ENCODE peak calls at places on chromosomes 5 and 9, in five cellular contexts. J is PC-3, P is transverse colon, V is right cardiac atrium, A is cardiac muscle cell. U is an unnamed sample.
A peak's percentile ranks its signal among the peaks of the same experiment; 100 is the strongest.

GRCh38 chr5:132387649-132388117 is 18.2 kb downstream of the SLC22A5 start:
- DNase-seq in J (peak; percentile 91), P (peak; percentile 73), V (peak; percentile 45), A (peak; percentile 79), U (no peak)

GRCh38 chr9:2109066-2109650 is 94.0 kb downstream of the SMARCA2 start:
- DNase-seq in J (no peak), P (no peak), V (no peak), A (no peak), U (no peak)

GRCh38 chr5:5695266-5695665 is 272.8 kb downstream of the ICE1 start:
- DNase-seq in J (no peak), P (no peak), V (no peak), A (no peak), U (no peak)

GRCh38 chr5:172854958-172855357 is 20.9 kb downstream of the ERGIC1 start:
- DNase-seq in J (no peak), P (no peak), V (no peak), A (no peak), U (no peak)

GRCh38 chr9:134592018-134592818 is 49.4 kb upstream of the COL5A1 start:
- DNase-seq in J (no peak), P (no peak), V (peak; percentile 77), A (peak; percentile 32), U (no peak)

GRCh38 chr5:120806132-120806531 is 342.0 kb downstream of the PRR16 start:
- DNase-seq in J (no peak), P (no peak), V (no peak), A (peak; percentile 5), U (no peak)

GRCh38 chr5:180328296-180329137 is 24.6 kb downstream of the GFPT2 start:
- DNase-seq in J (peak; percentile 85), P (peak; percentile 86), V (peak; percentile 83), A (peak; percentile 84), U (peak; percentile 78)

GRCh38 chr5:119036101-119036762 is 34.7 kb upstream of the DMXL1 start:
- DNase-seq in J (peak; percentile 78), P (no peak), V (no peak), A (no peak), U (no peak)

GRCh38 chr5:42970636-42971559 is 69.2 kb downstream of the ANXA2R start:
- DNase-seq in J (peak; percentile 15), P (no peak), V (no peak), A (no peak), U (no peak)

GRCh38 chr9:135166566-135166965 is 79.1 kb downstream of the OLFM1 start:
- DNase-seq in J (no peak), P (no peak), V (no peak), A (no peak), U (no peak)

GRCh38 chr9:92206490-92206889 is 87.0 kb downstream of the IARS1 start:
- DNase-seq in J (peak; percentile 4), P (no peak), V (no peak), A (no peak), U (no peak)

GRCh38 chr9:113654605-113655193 is 191.2 kb downstream of the RGS3 start:
- DNase-seq in J (no peak), P (no peak), V (peak; percentile 86), A (no peak), U (no peak)

GRCh38 chr5:3197699-3198098 is 397.9 kb upstream of the IRX1 start:
- DNase-seq in J (no peak), P (no peak), V (no peak), A (peak; percentile 75), U (no peak)

GRCh38 chr5:67770431-67771025 is 445.0 kb upstream of the PIK3R1 start:
- DNase-seq in J (no peak), P (peak; percentile 20), V (no peak), A (no peak), U (peak; percentile 9)

GRCh38 chr9:32502996-32503395 is 23.0 kb downstream of the RIGI start:
- DNase-seq in J (no peak), P (no peak), V (no peak), A (no peak), U (no peak)

GRCh38 chr9:132768932-132769894 is 98.9 kb downstream of the GTF3C4 start:
- DNase-seq in J (peak; percentile 41), P (peak; percentile 66), V (peak; percentile 62), A (peak; percentile 27), U (peak; percentile 62)

GRCh38 chr5:54573783-54574485 is 56.4 kb downstream of the SNX18 start:
- DNase-seq in J (no peak), P (no peak), V (no peak), A (no peak), U (no peak)

GRCh38 chr5:61264273-61264661 is 67.8 kb upstream of the ZSWIM6 start:
- DNase-seq in J (no peak), P (no peak), V (no peak), A (no peak), U (no peak)

GRCh38 chr5:122978068-122978467 is 58.5 kb downstream of the PPIC start:
- DNase-seq in J (no peak), P (no peak), V (no peak), A (no peak), U (no peak)

GRCh38 chr9:13952906-13953305 is 361.0 kb downstream of the NFIB start:
- DNase-seq in J (no peak), P (no peak), V (no peak), A (no peak), U (no peak)

GRCh38 chr5:92674322-92674721 is 906.7 kb downstream of the NR2F1-AS1 start:
- DNase-seq in J (no peak), P (no peak), V (no peak), A (no peak), U (no peak)

GRCh38 chr5:111735829-111736228 is 21.2 kb downstream of the NREP start:
- DNase-seq in J (peak; percentile 83), P (peak; percentile 17), V (peak; percentile 54), A (no peak), U (no peak)

GRCh38 chr5:142056831-142057696 is 44.2 kb upstream of the GNPDA1 start:
- DNase-seq in J (peak; percentile 25), P (no peak), V (no peak), A (no peak), U (no peak)

GRCh38 chr5:15383469-15383868 is 116.5 kb upstream of the FBXL7 start:
- DNase-seq in J (peak; percentile 34), P (no peak), V (no peak), A (peak; percentile 13), U (no peak)

GRCh38 chr9:118059520-118060278 is 355.5 kb downstream of the TLR4 start:
- DNase-seq in J (peak; percentile 17), P (no peak), V (peak; percentile 16), A (peak; percentile 84), U (no peak)

GRCh38 chr9:91795500-91796241 is 154.4 kb downstream of the ROR2 start:
- DNase-seq in J (peak; percentile 39), P (no peak), V (no peak), A (peak; percentile 32), U (no peak)

GRCh38 chr9:129988607-129989361 is 54.2 kb downstream of the FNBP1 start:
- DNase-seq in J (no peak), P (peak; percentile 50), V (no peak), A (no peak), U (no peak)

GRCh38 chr5:169710675-169711074 is 73.6 kb downstream of the DOCK2 start:
- DNase-seq in J (no peak), P (no peak), V (no peak), A (no peak), U (no peak)

GRCh38 chr5:150309101-150309897 is 6.6 kb upstream of the ARSI start:
- DNase-seq in J (no peak), P (no peak), V (no peak), A (no peak), U (no peak)

GRCh38 chr5:89087551-89088318 is 204.8 kb upstream of the MEF2C start:
- DNase-seq in J (no peak), P (no peak), V (no peak), A (no peak), U (no peak)

GRCh38 chr9:29750062-29750461 is 2176.8 kb upstream of the C9orf72 start:
- DNase-seq in J (no peak), P (no peak), V (no peak), A (no peak), U (no peak)

GRCh38 chr5:100026601-100027000 is 508.6 kb upstream of the FAM174A start:
- DNase-seq in J (no peak), P (no peak), V (no peak), A (no peak), U (no peak)

GRCh38 chr5:56148453-56148971 is 84.6 kb downstream of the ANKRD55 start:
- DNase-seq in J (no peak), P (peak; percentile 48), V (no peak), A (no peak), U (peak; percentile 37)

GRCh38 chr5:144284931-144285330 is 114.3 kb downstream of the KCTD16 start:
- DNase-seq in J (no peak), P (no peak), V (no peak), A (no peak), U (no peak)

GRCh38 chr9:127543221-127543620 is 68.9 kb upstream of the STXBP1 start:
- DNase-seq in J (no peak), P (no peak), V (no peak), A (no peak), U (no peak)

GRCh38 chr9:16075695-16076094 is 522.9 kb downstream of the CCDC171 start:
- DNase-seq in J (peak; percentile 52), P (no peak), V (no peak), A (no peak), U (no peak)

GRCh38 chr9:124139001-124139400 is 118.7 kb upstream of the NEK6 start:
- DNase-seq in J (no peak), P (no peak), V (peak; percentile 39), A (no peak), U (no peak)
- H3K4me3 ChIP-seq in J (no peak overlapping the region), P (no peak overlapping the region), V (no peak overlapping the region), A (no peak overlapping the region), U (no peak overlapping the region)

DNA sequence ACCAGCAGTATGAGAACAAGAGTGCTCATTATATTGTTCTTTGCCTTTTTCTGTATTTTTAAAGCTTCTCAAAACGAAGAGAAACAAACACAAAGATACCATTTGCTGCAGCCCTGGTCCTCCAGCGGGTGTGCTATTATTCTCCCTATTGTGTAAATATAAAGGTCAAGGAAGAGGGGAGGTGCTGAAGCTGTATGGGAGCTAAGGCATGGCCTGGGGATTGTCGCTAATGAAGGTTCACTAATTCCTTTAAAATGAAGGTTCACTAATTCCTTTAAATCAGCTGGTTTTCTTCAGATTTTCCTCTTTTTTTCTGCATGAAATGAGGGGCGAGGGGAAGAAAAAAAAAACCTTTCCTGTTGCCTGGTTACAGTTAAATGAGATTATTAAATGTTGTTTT is 74.5 kb upstream of the MAP1B start:
- DNase-seq in J (no peak), P (no peak), V (no peak), A (no peak), U (no peak)
- H3K4me1 ChIP-seq in J (no peaks in the 10 kb centered on the region), P (no peaks in the 10 kb centered on the region), V (no peaks in the 10 kb centered on the region), A (no peaks in the 10 kb centered on the region), U (no peaks in the 10 kb centered on the region)

GRCh38 chr9:36499156-36499886 is 73.4 kb upstream of the MELK start:
- DNase-seq in J (no peak), P (no peak), V (no peak), A (peak; percentile 34), U (no peak)
- H3K4me3 ChIP-seq in J (no peak overlapping the region), P (no peak overlapping the region), V (no peak overlapping the region), A (no peak overlapping the region), U (no peak overlapping the region)

GRCh38 chr9:19768798-19769197 is 20.0 kb downstream of the SLC24A2 start:
- DNase-seq in J (no peak), P (no peak), V (no peak), A (no peak), U (no peak)
- H3K4me1 ChIP-seq in J (no peaks in the 10 kb centered on the region), P (no peaks in the 10 kb centered on the region), V (no peaks in the 10 kb centered on the region), A (no peaks in the 10 kb centered on the region), U (no peaks in the 10 kb centered on the region)

GRCh38 chr5:159923008-159923407 is 6.7 kb downstream of the ADRA1B start:
- DNase-seq in J (no peak), P (no peak), V (no peak), A (no peak), U (no peak)

GRCh38 chr5:159933531-159934485 is 17.5 kb downstream of the ADRA1B start:
- DNase-seq in J (no peak), P (no peak), V (no peak), A (no peak), U (no peak)

GRCh38 chr5:159928122-159928960 is 12.1 kb downstream of the ADRA1B start:
- DNase-seq in J (peak; percentile 90), P (no peak), V (peak; percentile 71), A (no peak), U (no peak)
- H3K4me3 ChIP-seq in J (no peak overlapping the region), P (no peak overlapping the region), V (no peak overlapping the region), A (no peak overlapping the region), U (no peak overlapping the region)

U was measured in CD4-positive, CD25-positive, alpha-beta regulatory T cell.